ENCODE peak calls at places on chromosomes 2 and 18, in eight cellular contexts. One of them, this sample, is unnamed. For H3K36me3, the result is how much of the 10 kb centered on the place peaks cover.

GRCh38 chr2:40740419-40740818 is 288.5 kb upstream of the SLC8A1 start:
- DNase-seq in neural progenitor cell: no peak
- DNase-seq in cardiac muscle cell: peak
- DNase-seq in heart left ventricle: no peak
- DNase-seq in colonic mucosa: no peak
- DNase-seq in thyroid gland: no peak
- DNase-seq in heart right ventricle: no peak
- DNase-seq in fibroblast of lung: no peak
- DNase-seq in this sample: no peak

GRCh38 chr2:240934701-240935100 is 28.6 kb downstream of the CROCC2 start:
- DNase-seq in neural progenitor cell: no peak
- DNase-seq in cardiac muscle cell: no peak
- DNase-seq in heart left ventricle: no peak
- DNase-seq in colonic mucosa: peak
- DNase-seq in thyroid gland: no peak
- DNase-seq in heart right ventricle: peak
- DNase-seq in fibroblast of lung: no peak
- DNase-seq in this sample: peak

GRCh38 chr2:217049931-217050330 is 190.1 kb upstream of the TNP1 start:
- DNase-seq in neural progenitor cell: peak
- DNase-seq in cardiac muscle cell: no peak
- DNase-seq in heart left ventricle: peak
- DNase-seq in colonic mucosa: no peak
- DNase-seq in thyroid gland: no peak
- DNase-seq in heart right ventricle: no peak
- DNase-seq in fibroblast of lung: no peak
- DNase-seq in this sample: no peak

GRCh38 chr2:170481201-170481600 is 233.9 kb upstream of the SP5 start:
- DNase-seq in neural progenitor cell: no peak
- DNase-seq in cardiac muscle cell: no peak
- DNase-seq in heart left ventricle: no peak
- DNase-seq in colonic mucosa: peak
- DNase-seq in thyroid gland: peak
- DNase-seq in heart right ventricle: no peak
- DNase-seq in fibroblast of lung: no peak
- DNase-seq in this sample: no peak

GRCh38 chr18:43914017-43914416 is 636.7 kb upstream of the SYT4 start:
- DNase-seq in neural progenitor cell: no peak
- DNase-seq in cardiac muscle cell: no peak
- DNase-seq in heart left ventricle: no peak
- DNase-seq in colonic mucosa: no peak
- DNase-seq in thyroid gland: no peak
- DNase-seq in heart right ventricle: no peak
- DNase-seq in fibroblast of lung: no peak
- DNase-seq in this sample: no peak

GRCh38 chr2:101731221-101732054 is 33.9 kb downstream of the MAP4K4 start:
- DNase-seq in neural progenitor cell: no peak
- DNase-seq in cardiac muscle cell: no peak
- DNase-seq in heart left ventricle: no peak
- DNase-seq in colonic mucosa: no peak
- DNase-seq in thyroid gland: no peak
- DNase-seq in heart right ventricle: no peak
- DNase-seq in fibroblast of lung: no peak
- DNase-seq in this sample: no peak

GRCh38 chr2:60778352-60778751 is 22.3 kb downstream of the PAPOLG start:
- DNase-seq in neural progenitor cell: no peak
- DNase-seq in cardiac muscle cell: no peak
- DNase-seq in heart left ventricle: no peak
- DNase-seq in colonic mucosa: no peak
- DNase-seq in thyroid gland: no peak
- DNase-seq in heart right ventricle: no peak
- DNase-seq in fibroblast of lung: no peak
- DNase-seq in this sample: no peak

GRCh38 chr2:8676191-8676914 is 5.5 kb upstream of the ID2 start:
- DNase-seq in neural progenitor cell: peak
- DNase-seq in cardiac muscle cell: peak
- DNase-seq in heart left ventricle: peak
- DNase-seq in colonic mucosa: peak
- DNase-seq in thyroid gland: peak
- DNase-seq in heart right ventricle: peak
- DNase-seq in fibroblast of lung: peak
- DNase-seq in this sample: peak

GRCh38 chr2:206701952-206702630 is 16.1 kb downstream of the DYTN start:
- DNase-seq in neural progenitor cell: no peak
- DNase-seq in cardiac muscle cell: no peak
- DNase-seq in heart left ventricle: no peak
- DNase-seq in colonic mucosa: no peak
- DNase-seq in thyroid gland: no peak
- DNase-seq in heart right ventricle: no peak
- DNase-seq in fibroblast of lung: no peak
- DNase-seq in this sample: no peak

GRCh38 chr2:158890296-158890905 is 78.0 kb upstream of the TANC1 start:
- DNase-seq in neural progenitor cell: no peak
- DNase-seq in cardiac muscle cell: no peak
- DNase-seq in heart left ventricle: no peak
- DNase-seq in colonic mucosa: no peak
- DNase-seq in thyroid gland: no peak
- DNase-seq in heart right ventricle: no peak
- DNase-seq in fibroblast of lung: peak
- DNase-seq in this sample: no peak

GRCh38 chr18:136433-136832 is 21.9 kb upstream of the USP14 start:
- DNase-seq in neural progenitor cell: no peak
- DNase-seq in cardiac muscle cell: no peak
- DNase-seq in heart left ventricle: no peak
- DNase-seq in colonic mucosa: no peak
- DNase-seq in thyroid gland: no peak
- DNase-seq in heart right ventricle: no peak
- DNase-seq in fibroblast of lung: no peak
- DNase-seq in this sample: no peak

GRCh38 chr2:105697781-105698449 is 46.8 kb upstream of the NCK2 start:
- DNase-seq in neural progenitor cell: peak
- DNase-seq in cardiac muscle cell: peak
- DNase-seq in heart left ventricle: peak
- DNase-seq in colonic mucosa: no peak
- DNase-seq in thyroid gland: no peak
- DNase-seq in heart right ventricle: peak
- DNase-seq in fibroblast of lung: no peak
- DNase-seq in this sample: no peak

GRCh38 chr2:218325566-218326160 is 31.0 kb upstream of the CATIP start:
- DNase-seq in neural progenitor cell: no peak
- DNase-seq in cardiac muscle cell: no peak
- DNase-seq in heart left ventricle: no peak
- DNase-seq in colonic mucosa: no peak
- DNase-seq in thyroid gland: no peak
- DNase-seq in heart right ventricle: no peak
- DNase-seq in fibroblast of lung: no peak
- DNase-seq in this sample: no peak

GRCh38 chr2:45688479-45689298 is 37.2 kb downstream of the PRKCE start:
- DNase-seq in neural progenitor cell: no peak
- DNase-seq in cardiac muscle cell: no peak
- DNase-seq in heart left ventricle: no peak
- DNase-seq in colonic mucosa: no peak
- DNase-seq in thyroid gland: no peak
- DNase-seq in heart right ventricle: no peak
- DNase-seq in fibroblast of lung: peak
- DNase-seq in this sample: no peak

GRCh38 chr2:203705184-203705583 is 1.3 kb upstream of the CD28 start:
- DNase-seq in neural progenitor cell: no peak
- DNase-seq in cardiac muscle cell: no peak
- DNase-seq in heart left ventricle: no peak
- DNase-seq in colonic mucosa: no peak
- DNase-seq in thyroid gland: no peak
- DNase-seq in heart right ventricle: no peak
- DNase-seq in fibroblast of lung: no peak
- DNase-seq in this sample: no peak

GRCh38 chr2:12684471-12684936 is 32.2 kb upstream of the TRIB2 start:
- DNase-seq in neural progenitor cell: no peak
- DNase-seq in cardiac muscle cell: peak
- DNase-seq in heart left ventricle: no peak
- DNase-seq in colonic mucosa: no peak
- DNase-seq in thyroid gland: no peak
- DNase-seq in heart right ventricle: no peak
- DNase-seq in fibroblast of lung: peak
- DNase-seq in this sample: no peak

GRCh38 chr2:172095905-172096660 is 6.6 kb downstream of the DLX2 start:
- DNase-seq in neural progenitor cell: peak
- DNase-seq in cardiac muscle cell: no peak
- DNase-seq in heart left ventricle: no peak
- DNase-seq in colonic mucosa: no peak
- DNase-seq in thyroid gland: no peak
- DNase-seq in heart right ventricle: no peak
- DNase-seq in fibroblast of lung: no peak
- DNase-seq in this sample: no peak

GRCh38 chr2:128602038-128602698 is 283.5 kb upstream of the HS6ST1 start:
- DNase-seq in neural progenitor cell: no peak
- DNase-seq in cardiac muscle cell: no peak
- DNase-seq in heart left ventricle: no peak
- DNase-seq in colonic mucosa: no peak
- DNase-seq in thyroid gland: no peak
- DNase-seq in heart right ventricle: no peak
- DNase-seq in fibroblast of lung: no peak
- DNase-seq in this sample: peak

DNA sequence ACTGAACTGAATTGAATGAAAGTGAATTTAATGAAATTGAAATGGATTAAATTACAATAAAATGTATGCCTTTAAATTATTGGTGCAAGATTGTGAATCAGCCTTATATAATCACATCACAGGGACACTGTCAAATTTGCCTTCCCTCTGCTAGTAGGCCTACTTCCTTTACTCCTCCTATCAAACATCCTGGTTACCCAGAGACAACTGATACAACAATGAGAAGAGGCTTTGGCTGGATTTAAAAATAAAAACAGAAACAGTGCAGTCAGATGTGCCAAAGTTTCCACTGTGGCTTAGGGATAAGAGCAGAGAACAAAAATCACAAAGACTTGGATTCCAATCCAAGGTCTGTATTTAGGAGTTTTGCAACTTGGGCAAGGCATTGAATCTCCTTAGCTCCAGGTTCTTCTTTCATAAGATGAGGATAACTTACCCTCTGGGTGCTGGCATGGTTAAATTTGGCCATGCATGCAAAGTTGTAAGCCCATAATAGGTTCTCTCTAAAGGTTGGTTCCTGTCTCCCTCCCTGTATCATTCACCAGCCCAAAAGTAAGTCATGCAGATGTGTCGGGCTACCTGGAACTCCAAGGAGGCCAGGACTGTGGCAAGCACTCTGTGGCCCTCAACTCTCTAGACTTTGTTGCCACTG is 99.3 kb upstream of the LRATD1 start:
- DNase-seq in neural progenitor cell: no peak
- DNase-seq in cardiac muscle cell: no peak
- DNase-seq in heart left ventricle: no peak
- DNase-seq in colonic mucosa: no peak
- DNase-seq in thyroid gland: no peak
- DNase-seq in heart right ventricle: no peak
- DNase-seq in fibroblast of lung: no peak
- DNase-seq in this sample: no peak
- H3K36me3 ChIP-seq in neural progenitor cell: under half
- H3K36me3 ChIP-seq in cardiac muscle cell: under half
- H3K36me3 ChIP-seq in heart left ventricle: under half
- H3K36me3 ChIP-seq in colonic mucosa: under half
- H3K36me3 ChIP-seq in thyroid gland: under half
- H3K36me3 ChIP-seq in heart right ventricle: under half
- H3K36me3 ChIP-seq in fibroblast of lung: under half
- H3K36me3 ChIP-seq in this sample: under half

DNA sequence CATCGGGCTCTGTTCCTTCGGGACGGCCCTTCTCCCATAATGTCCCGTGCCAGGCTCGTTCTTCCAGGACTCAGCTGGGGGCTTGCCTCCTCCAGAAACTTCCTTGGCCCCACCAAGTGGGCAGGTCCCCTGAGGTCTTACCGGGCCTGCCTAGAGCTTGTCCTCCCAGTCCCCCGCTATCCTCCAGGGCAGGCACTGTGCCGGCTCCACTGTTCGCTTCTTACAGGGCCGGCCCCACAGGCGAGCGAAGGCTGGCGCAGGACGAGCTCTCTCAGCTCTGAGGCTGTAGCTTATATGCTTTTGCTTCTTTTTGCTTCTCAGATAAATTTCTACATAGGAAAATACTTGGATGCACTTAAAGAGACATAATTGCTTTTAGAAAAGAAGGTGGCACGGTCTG is 229.4 kb downstream of the TWIST2 start:
- DNase-seq in neural progenitor cell: no peak
- DNase-seq in cardiac muscle cell: no peak
- DNase-seq in heart left ventricle: no peak
- DNase-seq in colonic mucosa: no peak
- DNase-seq in thyroid gland: no peak
- DNase-seq in heart right ventricle: peak
- DNase-seq in fibroblast of lung: no peak
- DNase-seq in this sample: peak
- H3K36me3 ChIP-seq in neural progenitor cell: under half
- H3K36me3 ChIP-seq in cardiac muscle cell: under half
- H3K36me3 ChIP-seq in heart left ventricle: under half
- H3K36me3 ChIP-seq in colonic mucosa: under half
- H3K36me3 ChIP-seq in thyroid gland: under half
- H3K36me3 ChIP-seq in heart right ventricle: under half
- H3K36me3 ChIP-seq in fibroblast of lung: under half
- H3K36me3 ChIP-seq in this sample: under half

DNA sequence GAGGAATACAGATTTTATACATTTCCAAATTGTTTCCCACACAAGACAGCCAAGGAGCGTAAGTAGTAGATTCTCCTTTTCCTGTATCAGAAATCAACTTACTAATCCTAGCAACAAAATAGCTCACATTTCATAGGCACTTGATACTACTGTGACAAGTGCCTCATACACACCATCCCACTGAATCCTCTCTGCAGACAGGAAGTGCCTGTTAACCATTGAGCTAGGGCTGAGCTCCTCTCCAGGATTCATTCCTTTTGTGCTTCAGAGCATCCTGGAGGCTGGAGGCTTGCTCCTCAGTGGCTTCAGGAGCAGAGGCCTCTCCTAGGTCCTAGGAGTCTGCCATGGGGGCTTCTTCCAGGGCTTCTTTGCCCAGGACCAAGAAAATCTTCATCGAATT is 20.8 kb upstream of the ZNF396 start:
- DNase-seq in neural progenitor cell: no peak
- DNase-seq in cardiac muscle cell: no peak
- DNase-seq in heart left ventricle: no peak
- DNase-seq in colonic mucosa: no peak
- DNase-seq in thyroid gland: no peak
- DNase-seq in heart right ventricle: no peak
- DNase-seq in fibroblast of lung: no peak
- DNase-seq in this sample: no peak
- H3K36me3 ChIP-seq in neural progenitor cell: under half
- H3K36me3 ChIP-seq in cardiac muscle cell: under half
- H3K36me3 ChIP-seq in heart left ventricle: under half
- H3K36me3 ChIP-seq in colonic mucosa: under half
- H3K36me3 ChIP-seq in thyroid gland: under half
- H3K36me3 ChIP-seq in heart right ventricle: under half
- H3K36me3 ChIP-seq in fibroblast of lung: under half
- H3K36me3 ChIP-seq in this sample: under half

DNA sequence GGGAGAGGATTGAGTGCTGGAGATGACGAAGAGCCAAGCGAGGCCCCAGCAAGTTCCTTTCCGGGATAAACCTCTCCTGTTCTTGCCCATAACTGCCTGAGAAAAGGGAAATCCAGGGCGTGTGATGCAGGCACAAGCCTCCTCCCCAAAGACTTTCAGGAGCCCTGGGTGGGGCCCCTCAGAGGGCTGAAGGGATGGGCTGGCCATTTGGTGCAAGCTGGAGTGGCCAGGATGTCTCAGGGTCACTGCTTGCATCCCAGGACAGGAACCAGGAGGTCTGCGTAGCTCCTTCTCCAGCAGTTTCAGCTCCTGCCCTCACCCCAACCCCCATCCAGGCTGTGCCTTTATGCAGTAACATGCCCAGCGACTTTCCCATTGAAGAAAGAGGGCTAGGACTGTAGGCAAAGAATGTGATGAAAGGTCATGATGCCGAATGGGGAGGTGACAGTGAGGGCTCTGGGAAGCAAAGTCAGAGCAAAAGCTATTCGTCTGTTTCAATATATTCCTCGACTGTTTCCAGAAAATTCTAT is 80.2 kb downstream of the PXDN start:
- DNase-seq in neural progenitor cell: no peak
- DNase-seq in cardiac muscle cell: no peak
- DNase-seq in heart left ventricle: no peak
- DNase-seq in colonic mucosa: no peak
- DNase-seq in thyroid gland: no peak
- DNase-seq in heart right ventricle: no peak
- DNase-seq in fibroblast of lung: no peak
- DNase-seq in this sample: no peak
- H3K36me3 ChIP-seq in neural progenitor cell: under half
- H3K36me3 ChIP-seq in cardiac muscle cell: under half
- H3K36me3 ChIP-seq in heart left ventricle: under half
- H3K36me3 ChIP-seq in colonic mucosa: under half
- H3K36me3 ChIP-seq in thyroid gland: under half
- H3K36me3 ChIP-seq in heart right ventricle: under half
- H3K36me3 ChIP-seq in fibroblast of lung: half or more
- H3K36me3 ChIP-seq in this sample: under half

This sample was measured in left lung.